ENCODE peak calls at places on chromosomes 7 and 10, in six cellular contexts. A is OCI-LY7; C is stimulated activated CD4-positive, alpha-beta T cell treated with anti-CD3 and anti-CD28 coated beads, Interleukin-2, amount 100 ng/mL, for 48 hours; K is fibroblast of pulmonary artery; B is M059J; S is frontal cortex. Y is an unnamed sample.
A peak's percentile ranks its signal among the peaks of the same experiment; 100 is the strongest.

GRCh38 chr7:34143397-34143796 is 238.1 kb downstream of the BMPER start:
- DNase-seq in A (no peak), C (no peak), K (peak; percentile 57), B (peak; percentile 16), S (no peak), Y (no peak)

GRCh38 chr10:6144609-6145413 is 56.0 kb downstream of the RBM17 start:
- DNase-seq in A (peak; percentile 88), C (peak; percentile 84), K (peak; percentile 88), B (peak; percentile 75), S (peak; percentile 93), Y (peak; percentile 77)

GRCh38 chr10:33412261-33413092 is 78.0 kb upstream of the NRP1 start:
- DNase-seq in A (no peak), C (no peak), K (peak; percentile 93), B (peak; percentile 90), S (no peak), Y (no peak)

GRCh38 chr10:36534471-36535002 is 590.9 kb upstream of the ANKRD30A start:
- DNase-seq in A (peak; percentile 77), C (no peak), K (peak; percentile 84), B (peak; percentile 96), S (no peak), Y (no peak)

GRCh38 chr7:47298636-47299035 is 283.3 kb downstream of the TNS3 start:
- DNase-seq in A (no peak), C (no peak), K (no peak), B (no peak), S (no peak), Y (no peak)

GRCh38 chr10:84196083-84196482 is 1.7 kb downstream of the CDHR1 start:
- DNase-seq in A (no peak), C (no peak), K (no peak), B (no peak), S (no peak), Y (no peak)

GRCh38 chr10:118991326-118991725 is 38.2 kb upstream of the NANOS1 start:
- DNase-seq in A (no peak), C (no peak), K (no peak), B (no peak), S (no peak), Y (no peak)

GRCh38 chr7:158322616-158323530 is 264.8 kb downstream of the PTPRN2 start:
- DNase-seq in A (no peak), C (no peak), K (no peak), B (no peak), S (no peak), Y (peak; percentile 17)

GRCh38 chr7:53350241-53350640 is 314.8 kb downstream of the POM121L12 start:
- DNase-seq in A (peak; percentile 4), C (no peak), K (no peak), B (peak; percentile 1), S (no peak), Y (peak; percentile 79)

GRCh38 chr10:90775351-90776028 is 82.3 kb downstream of the HTR7 start:
- DNase-seq in A (no peak), C (no peak), K (peak; percentile 72), B (peak; percentile 86), S (no peak), Y (no peak)

GRCh38 chr7:155590215-155591023 is 44.1 kb upstream of the CNPY1 start:
- DNase-seq in A (peak; percentile 9), C (no peak), K (peak; percentile 53), B (peak; percentile 79), S (no peak), Y (peak; percentile 71)

GRCh38 chr10:71289421-71290130 is 29.5 kb upstream of the SLC29A3 start:
- DNase-seq in A (no peak), C (no peak), K (no peak), B (peak; percentile 43), S (no peak), Y (no peak)

GRCh38 chr10:35768011-35768410 is 125.9 kb upstream of the FZD8 start:
- DNase-seq in A (no peak), C (no peak), K (no peak), B (no peak), S (no peak), Y (no peak)

GRCh38 chr7:112550468-112551060 is 69.8 kb downstream of the LSMEM1 start:
- DNase-seq in A (peak; percentile 71), C (peak; percentile 22), K (peak; percentile 84), B (peak; percentile 62), S (peak; percentile 31), Y (no peak)

GRCh38 chr10:91238191-91238590 is 17.7 kb downstream of the PCGF5 start:
- DNase-seq in A (no peak), C (no peak), K (no peak), B (no peak), S (no peak), Y (peak; percentile 32)

GRCh38 chr10:73785721-73786511 is 510 bp downstream of the ZSWIM8 start:
- DNase-seq in A (peak; percentile 54), C (peak; percentile 23), K (peak; percentile 49), B (peak; percentile 58), S (no peak), Y (peak; percentile 59)

GRCh38 chr7:25259487-25260243 is 31.4 kb upstream of the NPVF start:
- DNase-seq in A (peak; percentile 83), C (peak; percentile 55), K (peak; percentile 85), B (peak; percentile 84), S (peak; percentile 25), Y (peak; percentile 78)

GRCh38 chr10:9851808-9852207 is 1165.9 kb upstream of the CELF2 start:
- DNase-seq in A (no peak), C (no peak), K (no peak), B (no peak), S (no peak), Y (no peak)

GRCh38 chr7:22356855-22357310 is at the start of gene RAPGEF5:
- DNase-seq in A (peak; percentile 83), C (no peak), K (no peak), B (no peak), S (peak; percentile 67), Y (peak; percentile 60)

GRCh38 chr7:1461640-1462375 is 2.5 kb upstream of the MICALL2 start:
- DNase-seq in A (no peak), C (no peak), K (no peak), B (peak; percentile 21), S (no peak), Y (no peak)

GRCh38 chr10:79910344-79910743 is 38.6 kb downstream of the SFTPD start:
- DNase-seq in A (no peak), C (no peak), K (no peak), B (no peak), S (no peak), Y (no peak)

GRCh38 chr7:94060772-94061171 is 56.6 kb upstream of the BET1 start:
- DNase-seq in A (no peak), C (no peak), K (peak; percentile 36), B (peak; percentile 69), S (no peak), Y (no peak)

GRCh38 chr7:27663989-27664331 is 1.3 kb upstream of the HIBADH start:
- DNase-seq in A (no peak), C (no peak), K (no peak), B (no peak), S (no peak), Y (no peak)

GRCh38 chr10:93475227-93475626 is 6.9 kb downstream of the MYOF start:
- DNase-seq in A (no peak), C (no peak), K (no peak), B (no peak), S (no peak), Y (no peak)

GRCh38 chr7:127485482-127485881 is 93.0 kb upstream of the ZNF800 start:
- DNase-seq in A (no peak), C (no peak), K (no peak), B (no peak), S (no peak), Y (no peak)

GRCh38 chr10:28496481-28496961 is 36.4 kb upstream of the WAC start:
- DNase-seq in A (no peak), C (no peak), K (no peak), B (peak; percentile 46), S (no peak), Y (no peak)

GRCh38 chr7:95758187-95758586 is 14.2 kb upstream of the DYNC1I1 start:
- DNase-seq in A (no peak), C (no peak), K (no peak), B (no peak), S (no peak), Y (no peak)

GRCh38 chr10:110273474-110273873 is 31.2 kb downstream of the SMNDC1 start:
- DNase-seq in A (no peak), C (no peak), K (peak; percentile 92), B (peak; percentile 78), S (no peak), Y (no peak)

GRCh38 chr10:7107287-7107686 is 303.5 kb downstream of the SFMBT2 start:
- DNase-seq in A (no peak), C (no peak), K (peak; percentile 58), B (peak; percentile 5), S (no peak), Y (no peak)

GRCh38 chr7:73830872-73831655 is at the start of gene CLDN4:
- DNase-seq in A (no peak), C (no peak), K (no peak), B (no peak), S (no peak), Y (peak; percentile 92)

GRCh38 chr10:128463991-128464755 is 337.9 kb upstream of the MKI67 start:
- DNase-seq in A (peak; percentile 13), C (peak; percentile 7), K (peak; percentile 55), B (peak; percentile 39), S (no peak), Y (peak; percentile 35)

GRCh38 chr7:99618726-99619125 is 2.0 kb downstream of the ZSCAN25 start:
- DNase-seq in A (no peak), C (no peak), K (no peak), B (peak; percentile 99), S (no peak), Y (no peak)

GRCh38 chr7:128879461-128879938 is 16.8 kb downstream of the ATP6V1F start:
- DNase-seq in A (no peak), C (no peak), K (no peak), B (no peak), S (no peak), Y (no peak)